ENCODE peak calls at places on chromosome 17, in five cellular contexts. U is transverse colon, Q is GM12865, B is A673, P is natural killer cell. Z is an unnamed sample.

GRCh38 chr17:75991396-75991795 is 9.3 kb upstream of the CDK3 start:
- DNase-seq in Q (no peak), B (no peak), P (no peak), U (no peak), Z (no peak)

GRCh38 chr17:74404218-74404617 is 27.7 kb upstream of the GPRC5C start:
- DNase-seq in U (no peak), P (no peak), B (no peak), Q (no peak), Z (no peak)

GRCh38 chr17:66268247-66268927 is 34.0 kb upstream of the PRKCA start:
- DNase-seq in Q (no peak), U (no peak), P (no peak), B (peak; percentile 30), Z (no peak)

GRCh38 chr17:55770220-55770870 is 19.5 kb downstream of the PCTP start:
- DNase-seq in U (no peak), P (no peak), B (peak; percentile 78), Q (peak; percentile 42), Z (no peak)

GRCh38 chr17:50647187-50647586 is 12.5 kb downstream of the ABCC3 start:
- DNase-seq in P (no peak), Q (no peak), B (no peak), U (no peak), Z (no peak)

GRCh38 chr17:82315703-82316358 is 1.6 kb downstream of the CD7 start:
- DNase-seq in U (no peak), Q (no peak), P (no peak), B (no peak), Z (no peak)

GRCh38 chr17:15399443-15399842 is 58.0 kb upstream of the TEKT3 start:
- DNase-seq in U (no peak), B (no peak), Q (no peak), P (no peak), Z (no peak)

GRCh38 chr17:81336930-81337325 is 41.8 kb upstream of the SLC38A10 start:
- DNase-seq in U (peak; percentile 14), Q (no peak), P (no peak), B (no peak), Z (no peak)

GRCh38 chr17:74599023-74599399 is 6.9 kb upstream of the CD300LD start:
- DNase-seq in B (no peak), P (no peak), Q (no peak), U (no peak), Z (no peak)

GRCh38 chr17:59786536-59787319 is 79.3 kb downstream of the VMP1 start:
- DNase-seq in Q (peak; percentile 98), U (peak; percentile 69), B (peak; percentile 96), P (peak; percentile 52), Z (no peak)
- TF ChIP-seq CTCF in Q (no peak), U (no peak), B (no peak), P (no peak), Z (no peak)

DNA sequence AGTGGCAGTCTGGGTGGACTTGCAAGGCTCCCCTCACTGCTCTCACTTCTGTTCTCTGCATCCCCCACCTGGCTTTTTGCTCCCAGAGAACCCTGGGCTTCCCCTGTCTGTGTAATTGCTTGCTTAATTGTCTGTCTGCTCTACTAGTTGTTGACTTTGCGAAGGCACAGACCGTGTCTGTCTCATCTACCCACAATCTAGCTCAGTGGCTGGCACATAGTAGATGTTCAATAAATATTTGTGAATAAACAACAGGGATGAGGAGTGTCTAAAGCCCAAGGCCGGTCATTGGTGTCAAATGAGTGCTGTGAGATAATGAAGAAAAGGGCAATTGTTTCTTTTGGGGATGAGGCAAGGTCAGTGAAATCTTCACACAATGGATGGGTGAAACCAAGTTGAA is 2.8 kb upstream of the SEZ6 start:
- DNase-seq in B (no peak), Q (no peak), U (no peak), P (no peak), Z (no peak)
- TF ChIP-seq CTCF in B (no peak), Q (no peak), U (no peak), P (no peak), Z (no peak)

GRCh38 chr17:68326681-68327080 is 35.4 kb downstream of the ARSG start:
- DNase-seq in P (no peak), U (no peak), Q (no peak), B (no peak), Z (no peak)

GRCh38 chr17:68328676-68329075 is 37.4 kb downstream of the ARSG start:
- DNase-seq in P (no peak), Q (no peak), B (no peak), U (no peak), Z (no peak)

GRCh38 chr17:68329331-68329730 is 38.0 kb downstream of the ARSG start:
- DNase-seq in U (no peak), B (no peak), Q (no peak), P (no peak), Z (no peak)

GRCh38 chr17:68325961-68326360 is 34.7 kb downstream of the ARSG start:
- DNase-seq in P (no peak), B (no peak), Q (no peak), U (no peak), Z (no peak)

DNA sequence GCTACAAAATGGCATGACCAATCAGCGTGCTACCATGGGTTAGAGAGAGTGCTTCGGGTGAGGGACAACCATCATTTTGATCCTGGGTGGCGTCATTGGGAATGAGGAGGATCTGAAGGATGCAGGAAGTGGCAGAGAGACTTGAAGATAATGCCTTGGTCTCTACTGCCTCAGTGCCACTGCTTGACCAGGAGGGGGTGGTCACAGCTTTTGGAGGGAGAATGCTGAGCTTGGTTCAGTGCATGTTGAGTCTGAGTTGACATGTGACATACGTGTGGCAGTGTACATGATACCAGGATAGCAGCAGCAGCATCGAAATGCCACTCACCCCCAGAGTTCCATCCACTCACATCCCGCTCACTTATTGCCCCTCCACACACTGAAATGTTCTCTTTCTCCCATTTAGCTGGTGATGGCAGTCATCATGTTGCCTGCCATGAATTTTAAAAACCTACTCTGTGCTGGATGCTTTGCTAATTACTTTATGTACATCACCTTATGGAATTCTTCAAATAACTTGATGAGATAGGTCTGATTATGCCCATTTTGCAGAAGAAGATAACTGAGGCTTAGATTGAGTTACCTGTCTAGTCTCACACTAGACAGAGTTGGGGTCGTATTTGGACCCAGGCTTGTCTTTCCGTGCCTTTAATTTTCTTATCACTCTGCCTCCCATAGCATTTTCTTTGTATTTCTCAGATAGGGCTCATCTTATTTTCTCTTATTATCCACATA is 36.7 kb downstream of the ARSG start:
- DNase-seq in B (no peak), P (no peak), U (no peak), Q (peak; percentile 35), Z (no peak)
- TF ChIP-seq CTCF in B (peak; percentile 14), P (no peak), U (no peak), Q (peak; percentile 13), Z (no peak)

GRCh38 chr17:9023389-9024210 is 2.3 kb downstream of the NTN1 start:
- DNase-seq in P (no peak), Q (no peak), U (no peak), B (no peak), Z (no peak)

GRCh38 chr17:9021158-9021984 is at the start of gene NTN1:
- DNase-seq in B (peak; percentile 61), P (peak; percentile 58), U (peak; percentile 30), Q (peak; percentile 54), Z (no peak)

GRCh38 chr17:9021985-9022552 is 759 bp downstream of the NTN1 start:
- DNase-seq in P (no peak), Q (peak; percentile 23), B (peak; percentile 29), U (no peak), Z (no peak)

GRCh38 chr17:9024497-9024896 is 3.2 kb downstream of the NTN1 start:
- DNase-seq in B (no peak), U (no peak), P (no peak), Q (no peak), Z (no peak)

DNA sequence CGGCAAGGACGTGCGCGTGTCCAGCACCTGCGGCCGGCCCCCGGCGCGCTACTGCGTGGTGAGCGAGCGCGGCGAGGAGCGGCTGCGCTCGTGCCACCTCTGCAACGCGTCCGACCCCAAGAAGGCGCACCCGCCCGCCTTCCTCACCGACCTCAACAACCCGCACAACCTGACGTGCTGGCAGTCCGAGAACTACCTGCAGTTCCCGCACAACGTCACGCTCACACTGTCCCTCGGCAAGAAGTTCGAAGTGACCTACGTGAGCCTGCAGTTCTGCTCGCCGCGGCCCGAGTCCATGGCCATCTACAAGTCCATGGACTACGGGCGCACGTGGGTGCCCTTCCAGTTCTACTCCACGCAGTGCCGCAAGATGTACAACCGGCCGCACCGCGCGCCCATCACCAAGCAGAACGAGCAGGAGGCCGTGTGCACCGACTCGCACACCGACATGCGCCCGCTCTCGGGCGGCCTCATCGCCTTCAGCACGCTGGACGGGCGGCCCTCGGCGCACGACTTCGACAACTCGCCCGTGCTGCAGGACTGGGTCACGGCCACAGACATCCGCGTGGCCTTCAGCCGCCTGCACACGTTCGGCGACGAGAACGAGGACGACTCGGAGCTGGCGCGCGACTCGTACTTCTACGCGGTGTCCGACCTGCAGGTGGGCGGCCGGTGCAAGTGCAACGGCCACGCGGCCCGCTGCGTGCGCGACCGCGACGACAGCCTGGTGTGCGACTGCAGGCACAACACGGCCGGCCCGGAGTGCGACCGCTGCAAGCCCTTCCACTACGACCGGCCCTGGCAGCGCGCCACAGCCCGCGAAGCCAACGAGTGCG is 1.5 kb downstream of the NTN1 start:
- DNase-seq in U (no peak), Q (no peak), P (no peak), B (no peak), Z (no peak)
- TF ChIP-seq CTCF in U (no peak), Q (no peak), P (no peak), B (no peak), Z (no peak)

DNA sequence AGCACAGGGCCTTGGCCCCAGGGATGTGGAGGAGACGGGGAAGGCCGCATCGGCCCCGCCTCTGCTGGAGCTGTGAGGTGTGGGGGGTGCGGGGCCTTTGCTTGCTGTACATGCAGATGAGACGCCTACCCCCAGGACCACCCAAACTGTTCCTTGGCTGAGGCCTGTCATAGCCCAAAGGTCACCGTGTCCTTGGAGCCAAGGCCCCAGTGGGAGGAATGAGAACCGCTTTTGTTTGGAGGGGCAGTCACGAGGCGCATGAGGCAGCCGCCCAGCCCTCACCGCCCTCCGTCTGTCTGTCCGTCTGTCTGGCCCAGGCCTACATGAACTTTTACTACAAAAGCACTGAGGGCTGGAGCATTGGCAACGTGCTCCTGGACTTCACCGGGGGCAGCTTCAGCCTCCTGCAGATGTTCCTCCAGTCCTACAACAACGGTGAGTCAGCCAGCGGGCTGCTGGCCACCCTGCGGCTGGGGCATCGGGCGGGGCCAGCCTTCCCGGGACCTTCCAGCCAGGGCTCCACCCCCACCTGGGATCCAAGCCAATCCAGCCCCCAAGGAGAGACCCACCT is 8.8 kb downstream of the TAX1BP3 start:
- DNase-seq in Q (no peak), P (no peak), B (no peak), U (peak; percentile 43), Z (no peak)
- TF ChIP-seq CTCF in Q (no peak), P (no peak), B (no peak), U (peak; percentile 46), Z (no peak)